ENCODE peak calls at places on chromosomes 6 and 20, in five cellular contexts. G is A549, C is HepG2, J is IMR-90, L is HCT116. S is an unnamed sample.

GRCh38 chr6:128963561-128963960 is 80.6 kb downstream of the LAMA2 start:
- DNase-seq in G (no peak), C (no peak), J (peak; percentile 27), L (no peak), S (no peak)

GRCh38 chr6:158431036-158431435 is 118.8 kb downstream of the TULP4 start:
- DNase-seq in G (no peak), C (no peak), J (no peak), L (no peak), S (no peak)

GRCh38 chr6:54876871-54877270 is 30.3 kb downstream of the FAM83B start:
- DNase-seq in G (no peak), C (no peak), J (no peak), L (no peak), S (no peak)

GRCh38 chr6:35091353-35092083 is 49.6 kb downstream of the TCP11 start:
- DNase-seq in G (no peak), C (no peak), J (peak; percentile 55), L (no peak), S (peak; percentile 41)

GRCh38 chr6:118325220-118325860 is 222.8 kb upstream of the PLN start:
- DNase-seq in G (no peak), C (no peak), J (peak; percentile 14), L (no peak), S (no peak)

GRCh38 chr20:60465993-60466682 is 507.9 kb downstream of the CDH26 start:
- DNase-seq in G (no peak), C (no peak), J (no peak), L (no peak), S (no peak)

GRCh38 chr20:11051146-11051545 is 377.3 kb upstream of the JAG1 start:
- DNase-seq in G (no peak), C (no peak), J (no peak), L (no peak), S (no peak)

GRCh38 chr6:24581084-24581669 is 64.8 kb downstream of the KIAA0319 start:
- DNase-seq in G (peak; percentile 30), C (peak; percentile 76), J (peak; percentile 50), L (peak; percentile 64), S (peak; percentile 88)

GRCh38 chr6:135306740-135307420 is 125.8 kb downstream of the MYB start:
- DNase-seq in G (no peak), C (no peak), J (no peak), L (no peak), S (no peak)

GRCh38 chr20:30815577-30816181 is 441.8 kb upstream of the DEFB115 start:
- DNase-seq in G (no peak), C (no peak), J (no peak), L (no peak), S (no peak)

GRCh38 chr6:36364669-36365479 is 22.6 kb downstream of the ETV7 start:
- DNase-seq in G (no peak), C (no peak), J (peak; percentile 53), L (no peak), S (no peak)

GRCh38 chr6:15242937-15243614 is 2.8 kb upstream of the JARID2 start:
- DNase-seq in G (no peak), C (no peak), J (no peak), L (no peak), S (no peak)
- TF ChIP-seq RAD21 in G (no peak), C (no peak), J (no peak), L (no peak), S (peak; percentile 6)

GRCh38 chr20:48781634-48782033 is 46.2 kb downstream of the PREX1 start:
- DNase-seq in G (no peak), C (no peak), J (no peak), L (no peak), S (no peak)
- TF ChIP-seq RAD21 in G (no peak), C (no peak), J (no peak), L (no peak), S (no peak)

DNA sequence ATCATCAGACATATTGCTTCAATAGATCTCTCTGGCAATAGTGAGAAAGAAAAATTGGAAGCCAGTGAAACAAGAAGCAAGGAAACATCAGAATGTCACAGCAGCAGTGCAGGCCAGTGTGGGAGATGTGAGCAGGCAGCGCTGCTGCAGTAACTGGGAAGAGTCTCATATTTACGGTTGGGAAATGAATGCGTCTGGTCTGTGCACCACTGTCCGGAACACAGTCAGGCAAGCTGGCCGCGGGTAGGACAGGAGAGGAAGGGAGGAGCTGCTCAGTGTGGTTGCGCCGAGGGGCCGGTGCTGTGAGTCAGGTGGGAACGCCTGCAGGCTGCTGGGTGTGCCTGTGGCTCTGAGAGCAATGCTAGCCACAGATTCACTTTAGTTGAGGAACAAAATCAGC is 6.4 kb upstream of the PSMG4 start:
- DNase-seq in G (no peak), C (peak; percentile 56), J (no peak), L (no peak), S (no peak)
- TF ChIP-seq RAD21 in G (no peak), C (no peak), J (no peak), L (no peak), S (no peak)

DNA sequence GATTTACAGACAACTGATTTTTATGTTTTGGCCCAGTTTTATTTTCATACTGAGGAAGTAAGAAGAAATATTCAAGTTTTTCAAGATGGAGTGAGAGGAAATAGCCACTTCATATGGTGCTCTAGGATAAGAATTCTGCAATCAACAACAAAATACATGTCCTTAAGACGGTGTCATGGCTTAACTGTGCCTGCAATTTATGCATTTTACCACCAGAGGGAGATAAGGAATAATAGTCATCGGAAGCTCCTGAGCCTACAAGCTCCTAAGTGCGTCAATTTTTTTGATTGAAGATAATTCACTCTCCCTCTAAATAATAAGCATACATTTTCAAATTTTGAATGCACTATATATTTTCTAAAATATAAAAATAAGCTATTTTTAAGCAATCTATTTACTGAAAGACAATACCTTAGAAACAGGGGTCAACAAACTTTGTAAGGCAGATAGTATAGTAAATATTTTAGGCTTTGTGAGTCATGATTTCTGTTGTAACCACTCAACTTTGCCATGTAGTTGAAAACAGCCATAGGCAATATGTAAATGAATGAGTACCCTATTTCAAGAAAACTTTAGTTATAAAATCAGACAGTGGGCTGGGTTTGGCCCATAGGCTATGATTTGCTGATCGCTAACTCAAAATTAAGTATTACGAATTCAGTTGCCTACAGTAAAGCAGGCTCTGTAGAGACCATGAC is 230.9 kb upstream of the DTNBP1 start:
- DNase-seq in G (no peak), C (peak; percentile 16), J (peak; percentile 27), L (peak; percentile 53), S (no peak)
- TF ChIP-seq RAD21 in G (peak; percentile 14), C (no peak), J (peak; percentile 5), L (peak; percentile 58), S (peak; percentile 73)

GRCh38 chr6:151534576-151534975 is 40.8 kb downstream of the CCDC170 start:
- DNase-seq in G (no peak), C (no peak), J (peak; percentile 16), L (no peak), S (no peak)
- TF ChIP-seq RAD21 in G (no peak), C (no peak), J (no peak), L (no peak), S (no peak)

GRCh38 chr6:84635081-84635745 is 129.2 kb downstream of the TBX18 start:
- DNase-seq in G (no peak), C (no peak), J (peak; percentile 58), L (no peak), S (no peak)
- TF ChIP-seq RAD21 in G (no peak), C (no peak), J (no peak), L (no peak), S (no peak)

GRCh38 chr20:50085481-50086365 is 27.2 kb downstream of the UBE2V1 start:
- DNase-seq in G (peak; percentile 81), C (peak; percentile 82), J (peak; percentile 73), L (peak; percentile 22), S (no peak)
- TF ChIP-seq RAD21 in G (peak; percentile 72), C (peak; percentile 87), J (peak; percentile 78), L (peak; percentile 65), S (peak; percentile 88)

GRCh38 chr20:48698507-48699267 is 129.1 kb downstream of the PREX1 start:
- DNase-seq in G (no peak), C (no peak), J (no peak), L (no peak), S (no peak)
- TF ChIP-seq RAD21 in G (no peak), C (no peak), J (no peak), L (peak; percentile 18), S (peak; percentile 53)

S was measured in H1.